ENCODE peak calls at places on chromosomes 2 and 18, in five cellular contexts. B is NAMALWA, G is nephron progenitor cell, T is OCI-M1, U is germinal center. Q is an unnamed sample.

GRCh38 chr18:75115514-75115913 is 93.4 kb downstream of the PTGR3 start:
- DNase-seq in U (no peak), T (no peak), G (no peak), B (no peak), Q (no peak)

GRCh38 chr2:166134252-166135151 is 6.7 kb upstream of the SCN1A start:
- DNase-seq in B (no peak), G (no peak), U (no peak), T (no peak), Q (no peak)

GRCh38 chr18:3892141-3892540 is 442.2 kb downstream of the TGIF1 start:
- DNase-seq in B (no peak), U (no peak), T (peak; percentile 14), G (no peak), Q (no peak)

GRCh38 chr18:73384246-73384645 is 516.5 kb upstream of the NETO1 start:
- DNase-seq in B (no peak), U (no peak), G (no peak), T (no peak), Q (no peak)

GRCh38 chr2:31190188-31190587 is 27.1 kb downstream of the CAPN14 start:
- DNase-seq in U (no peak), B (no peak), G (no peak), T (no peak), Q (no peak)

GRCh38 chr2:16656784-16657391 is 8.7 kb downstream of the CYRIA start:
- DNase-seq in U (peak; percentile 64), B (peak; percentile 72), G (no peak), T (peak; percentile 7), Q (peak; percentile 79)

GRCh38 chr2:43007901-43008300 is 215.5 kb upstream of the HAAO start:
- DNase-seq in U (no peak), B (no peak), G (no peak), T (no peak), Q (no peak)

GRCh38 chr2:215826838-215827441 is 186.4 kb downstream of the MREG start:
- DNase-seq in G (no peak), T (peak; percentile 34), U (no peak), B (no peak), Q (no peak)

GRCh38 chr2:241842620-241843211 is 16.0 kb downstream of the PDCD1 start:
- DNase-seq in T (peak; percentile 50), G (no peak), U (no peak), B (no peak), Q (no peak)

GRCh38 chr18:69217271-69217670 is 183.4 kb upstream of the DOK6 start:
- DNase-seq in G (no peak), T (no peak), U (no peak), B (no peak), Q (no peak)

GRCh38 chr18:56382541-56382940 is 255.9 kb downstream of the TXNL1 start:
- DNase-seq in U (no peak), B (no peak), T (no peak), G (no peak), Q (no peak)

GRCh38 chr2:105763076-105763475 is 18.4 kb downstream of the NCK2 start:
- DNase-seq in T (no peak), U (no peak), B (no peak), G (no peak), Q (no peak)

GRCh38 chr18:36348331-36348730 is 50.8 kb downstream of the FHOD3 start:
- DNase-seq in U (no peak), G (no peak), B (no peak), T (no peak), Q (no peak)

GRCh38 chr2:157627594-157628281 is 926 bp downstream of the ACVR1C start:
- DNase-seq in B (no peak), T (peak; percentile 19), U (no peak), G (peak; percentile 15), Q (no peak)

GRCh38 chr2:9228088-9228751 is 21.6 kb downstream of the ASAP2 start:
- DNase-seq in B (no peak), G (no peak), T (no peak), U (no peak), Q (no peak)

GRCh38 chr2:169260246-169260645 is 102.1 kb downstream of the LRP2 start:
- DNase-seq in G (no peak), B (no peak), T (no peak), U (no peak), Q (no peak)

GRCh38 chr2:84912984-84913383 is 7.5 kb downstream of the TMSB10 start:
- DNase-seq in T (no peak), B (no peak), G (no peak), U (no peak), Q (no peak)

GRCh38 chr18:24326211-24326610 is 71.4 kb downstream of the OSBPL1A start:
- DNase-seq in T (no peak), G (no peak), U (no peak), B (no peak), Q (no peak)

GRCh38 chr2:19048593-19049264 is 309.7 kb downstream of the OSR1 start:
- DNase-seq in G (no peak), B (no peak), T (no peak), U (no peak), Q (no peak)

GRCh38 chr2:237696471-237696870 is 69.1 kb downstream of the LRRFIP1 start:
- DNase-seq in U (no peak), T (no peak), G (no peak), B (peak; percentile 72), Q (peak; percentile 77)

GRCh38 chr2:47504174-47504810 is 101.3 kb downstream of the MSH2 start:
- DNase-seq in U (no peak), G (no peak), T (no peak), B (peak; percentile 55), Q (peak; percentile 68)

GRCh38 chr2:178756343-178756742 is 50.9 kb downstream of the TTN start:
- DNase-seq in B (no peak), U (no peak), G (no peak), T (no peak), Q (no peak)

GRCh38 chr2:240560084-240560479 is at the start of gene DUSP28:
- DNase-seq in G (peak; percentile 87), B (peak; percentile 84), T (peak; percentile 93), U (peak; percentile 91), Q (peak; percentile 90)

GRCh38 chr2:95231723-95232122 is 24.4 kb downstream of the ZNF892 start:
- DNase-seq in G (peak; percentile 74), T (peak; percentile 76), B (peak; percentile 72), U (peak; percentile 48), Q (peak; percentile 58)

GRCh38 chr2:119819846-119820245 is 60.1 kb downstream of the PTPN4 start:
- DNase-seq in B (no peak), T (no peak), U (no peak), G (no peak), Q (no peak)

GRCh38 chr2:234476766-234477165 is 20.1 kb downstream of the ARL4C start:
- DNase-seq in G (no peak), B (no peak), T (no peak), U (no peak), Q (no peak)

GRCh38 chr18:78115896-78116561 is 863.6 kb upstream of the SALL3 start:
- DNase-seq in B (no peak), G (no peak), T (no peak), U (no peak), Q (no peak)

GRCh38 chr2:10043256-10043905 is at the start of gene KLF11:
- DNase-seq in U (peak; percentile 94), T (peak; percentile 97), G (peak; percentile 93), B (no peak), Q (peak; percentile 88)

GRCh38 chr2:17610521-17610920 is 70.0 kb downstream of the VSNL1 start:
- DNase-seq in G (no peak), U (no peak), T (no peak), B (no peak), Q (no peak)

GRCh38 chr18:54112356-54112755 is 112.1 kb downstream of the MBD2 start:
- DNase-seq in U (no peak), G (no peak), B (no peak), T (no peak), Q (no peak)

GRCh38 chr2:106886916-106887758 is 1.2 kb upstream of the ST6GAL2 start:
- DNase-seq in G (peak; percentile 70), T (no peak), U (no peak), B (no peak), Q (no peak)

GRCh38 chr2:106097370-106098000 is 96.6 kb downstream of the UXS1 start:
- DNase-seq in U (no peak), T (no peak), G (no peak), B (no peak), Q (no peak)

GRCh38 chr2:15797231-15797945 is 143.0 kb upstream of the MYCN start:
- DNase-seq in U (no peak), B (peak; percentile 9), T (no peak), G (no peak), Q (peak; percentile 6)

GRCh38 chr18:11259421-11259820 is 110.1 kb upstream of the PIEZO2 start:
- DNase-seq in T (peak; percentile 29), U (no peak), B (no peak), G (no peak), Q (no peak)

GRCh38 chr2:111944536-111945210 is 46.3 kb downstream of the MERTK start:
- DNase-seq in G (no peak), B (peak; percentile 26), T (no peak), U (no peak), Q (peak; percentile 24)

GRCh38 chr2:160630801-160631590 is 137.4 kb upstream of the RBMS1 start:
- DNase-seq in T (peak; percentile 16), B (no peak), G (no peak), U (no peak), Q (no peak)

GRCh38 chr2:224412064-224412921 is 10.4 kb upstream of the FAM124B start:
- DNase-seq in B (no peak), U (no peak), G (no peak), T (no peak), Q (no peak)

GRCh38 chr2:54850171-54851122 is 127.0 kb downstream of the EML6 start:
- DNase-seq in G (no peak), T (no peak), U (no peak), B (no peak), Q (no peak)

GRCh38 chr2:227219312-227220105 is 55.1 kb downstream of the COL4A3 start:
- DNase-seq in U (no peak), G (no peak), T (no peak), B (no peak), Q (no peak)

GRCh38 chr2:112996635-112997034 is 8.6 kb upstream of the IL36A start:
- DNase-seq in T (no peak), B (no peak), G (no peak), U (no peak), Q (peak; percentile 15)

Q was measured in OCI-LY7.